ENCODE peak calls at places on chromosome 9, in four cellular contexts. U is NB4; S is naive thymus-derived CD4-positive, alpha-beta T cell; H is aorta. C is an unnamed sample.

GRCh38 chr9:117414220-117414905 is 494 bp downstream of the ASTN2 start:
- DNase-seq in U (no peak), S (no peak), H (peak), C (no peak)

GRCh38 chr9:94672811-94673487 is 33.6 kb upstream of the FBP1 start:
- DNase-seq in U (no peak), S (no peak), H (no peak), C (peak)

GRCh38 chr9:131663288-131663687 is 76.6 kb downstream of the RAPGEF1 start:
- DNase-seq in U (no peak), S (no peak), H (no peak), C (no peak)

GRCh38 chr9:127858041-127858512 is 3.6 kb upstream of the ENG start:
- DNase-seq in U (no peak), S (no peak), H (peak), C (no peak)

GRCh38 chr9:126298319-126298801 is 28.3 kb upstream of the MVB12B start:
- DNase-seq in U (no peak), S (no peak), H (no peak), C (no peak)

GRCh38 chr9:125544988-125545651 is 161.9 kb downstream of the MAPKAP1 start:
- DNase-seq in U (no peak), S (no peak), H (peak), C (peak)

GRCh38 chr9:95455714-95456113 is 61.1 kb downstream of the PTCH1 start:
- DNase-seq in U (no peak), S (no peak), H (no peak), C (no peak)

GRCh38 chr9:95505676-95506437 is 10.9 kb downstream of the PTCH1 start:
- DNase-seq in U (peak), S (no peak), H (peak), C (peak)

GRCh38 chr9:104831681-104832080 is 67.8 kb downstream of the NIPSNAP3B start:
- DNase-seq in U (no peak), S (no peak), H (no peak), C (peak)

GRCh38 chr9:69976165-69976564 is 67.5 kb upstream of the MAMDC2 start:
- DNase-seq in U (no peak), S (no peak), H (no peak), C (peak)

GRCh38 chr9:75181748-75182147 is 93.4 kb downstream of the OSTF1 start:
- DNase-seq in U (no peak), S (no peak), H (no peak), C (peak)

GRCh38 chr9:130001185-130001584 is 41.8 kb downstream of the FNBP1 start:
- DNase-seq in U (no peak), S (no peak), H (no peak), C (no peak)

GRCh38 chr9:129999123-129999510 is 43.9 kb downstream of the FNBP1 start:
- DNase-seq in U (no peak), S (no peak), H (no peak), C (no peak)

GRCh38 chr9:129996161-129996849 is 46.7 kb downstream of the FNBP1 start:
- DNase-seq in U (peak), S (no peak), H (no peak), C (no peak)

GRCh38 chr9:129995409-129996160 is 47.4 kb downstream of the FNBP1 start:
- DNase-seq in U (peak), S (no peak), H (no peak), C (no peak)

DNA sequence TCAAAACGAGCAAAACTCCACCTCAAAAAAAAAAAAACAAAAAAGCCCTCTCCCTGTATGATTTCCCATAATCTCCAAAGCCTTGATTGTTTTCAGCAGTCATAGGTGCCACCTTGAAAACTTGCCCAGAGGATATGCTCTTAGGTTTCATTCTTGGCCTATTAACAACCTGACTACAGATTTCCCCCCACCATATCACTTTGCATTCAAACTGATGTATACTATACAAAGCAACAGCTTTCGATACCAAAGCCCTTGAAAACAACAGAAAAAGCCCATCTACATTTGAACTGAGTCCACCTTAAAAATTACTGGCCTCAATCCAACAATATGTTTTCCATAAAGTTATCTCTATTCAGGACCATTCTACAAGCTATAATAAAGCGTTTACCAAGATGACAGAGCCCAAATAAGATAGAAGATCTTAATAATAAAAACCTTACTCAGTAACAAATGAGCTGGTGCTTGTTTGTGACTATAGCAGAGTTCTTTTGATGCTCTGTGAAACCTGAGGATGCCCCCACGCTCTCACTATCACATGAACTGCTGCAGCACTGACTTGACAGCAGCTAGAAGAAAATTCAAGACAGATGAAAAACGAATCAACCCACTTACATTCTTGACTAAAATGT is 44.4 kb downstream of the FNBP1 start:
- DNase-seq in U (no peak), S (no peak), H (no peak), C (no peak)
- H3K4me3 ChIP-seq in U (no peak), S (no peak), H (no peak), C (no peak)

GRCh38 chr9:92647671-92648446 is 22.1 kb downstream of the IPPK start:
- DNase-seq in U (no peak), S (no peak), H (no peak), C (no peak)

GRCh38 chr9:92650296-92650695 is 19.6 kb downstream of the IPPK start:
- DNase-seq in U (no peak), S (no peak), H (no peak), C (no peak)

GRCh38 chr9:92652461-92652860 is 17.5 kb downstream of the IPPK start:
- DNase-seq in U (peak), S (no peak), H (no peak), C (no peak)

GRCh38 chr9:92648447-92649406 is 21.2 kb downstream of the IPPK start:
- DNase-seq in U (no peak), S (no peak), H (no peak), C (no peak)

DNA sequence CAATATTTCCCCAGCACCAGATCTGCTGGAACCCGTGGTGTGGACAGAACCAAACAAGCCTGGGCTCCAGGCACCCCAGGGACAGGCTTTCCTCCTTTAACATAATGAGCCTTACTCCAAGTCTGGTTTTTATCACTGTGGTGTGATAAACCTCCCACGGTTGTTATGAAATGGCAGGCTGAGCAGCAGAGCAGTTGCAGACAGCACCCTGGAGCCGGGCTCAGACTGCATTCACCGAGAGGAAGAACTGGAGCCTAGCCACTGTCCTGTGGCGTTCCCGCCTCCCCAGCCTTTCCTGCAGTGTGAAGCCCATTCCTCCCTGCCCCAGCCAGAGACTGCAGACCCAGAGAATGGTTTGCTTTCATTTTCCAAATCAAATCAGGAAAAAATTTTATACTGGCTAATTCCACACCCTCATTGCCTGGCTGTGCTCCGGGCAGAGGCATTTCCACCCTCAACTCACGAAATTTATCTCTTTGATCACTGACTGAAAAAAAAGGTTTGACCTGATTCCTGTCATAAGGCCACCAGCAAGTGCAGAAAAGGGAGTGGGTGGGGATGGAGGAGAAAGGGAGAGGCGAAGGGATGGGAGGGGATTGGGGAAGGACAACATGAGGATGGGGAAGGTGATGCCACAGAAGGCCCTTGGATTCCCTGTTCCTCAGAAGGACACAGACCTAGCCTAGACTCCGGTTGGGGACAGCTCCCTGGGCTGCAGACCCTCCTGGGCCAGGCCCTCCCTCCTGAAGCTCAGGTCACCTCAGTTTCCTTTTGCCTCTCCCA is 18.9 kb downstream of the IPPK start:
- DNase-seq in U (peak), S (no peak), H (peak), C (peak)
- H3K4me3 ChIP-seq in U (no peak), S (no peak), H (no peak), C (no peak)

GRCh38 chr9:134396825-134397224 is 70.6 kb downstream of the RXRA start:
- DNase-seq in U (peak), S (peak), H (peak), C (no peak)

GRCh38 chr9:134396258-134396742 is 70.0 kb downstream of the RXRA start:
- DNase-seq in U (peak), S (peak), H (no peak), C (no peak)

GRCh38 chr9:134395002-134395517 is 68.8 kb downstream of the RXRA start:
- DNase-seq in U (no peak), S (no peak), H (no peak), C (no peak)

GRCh38 chr9:134393582-134394280 is 67.5 kb downstream of the RXRA start:
- DNase-seq in U (no peak), S (no peak), H (no peak), C (no peak)

GRCh38 chr9:134395727-134396257 is 69.5 kb downstream of the RXRA start:
- DNase-seq in U (no peak), S (no peak), H (no peak), C (no peak)
- H3K4me3 ChIP-seq in U (no peak), S (peak), H (no peak), C (no peak)

GRCh38 chr9:19466268-19466639 is 57.4 kb downstream of the ACER2 start:
- DNase-seq in U (no peak), S (no peak), H (no peak), C (no peak)

GRCh38 chr9:19470567-19470966 is 61.8 kb downstream of the ACER2 start:
- DNase-seq in U (no peak), S (no peak), H (no peak), C (no peak)

GRCh38 chr9:19471737-19472648 is 63.2 kb downstream of the ACER2 start:
- DNase-seq in U (peak), S (peak), H (peak), C (peak)

GRCh38 chr9:19473605-19474004 is 64.8 kb downstream of the ACER2 start:
- DNase-seq in U (no peak), S (no peak), H (no peak), C (no peak)

GRCh38 chr9:19470981-19471650 is 62.3 kb downstream of the ACER2 start:
- DNase-seq in U (no peak), S (no peak), H (no peak), C (no peak)
- H3K4me3 ChIP-seq in U (no peak), S (no peak), H (no peak), C (no peak)

DNA sequence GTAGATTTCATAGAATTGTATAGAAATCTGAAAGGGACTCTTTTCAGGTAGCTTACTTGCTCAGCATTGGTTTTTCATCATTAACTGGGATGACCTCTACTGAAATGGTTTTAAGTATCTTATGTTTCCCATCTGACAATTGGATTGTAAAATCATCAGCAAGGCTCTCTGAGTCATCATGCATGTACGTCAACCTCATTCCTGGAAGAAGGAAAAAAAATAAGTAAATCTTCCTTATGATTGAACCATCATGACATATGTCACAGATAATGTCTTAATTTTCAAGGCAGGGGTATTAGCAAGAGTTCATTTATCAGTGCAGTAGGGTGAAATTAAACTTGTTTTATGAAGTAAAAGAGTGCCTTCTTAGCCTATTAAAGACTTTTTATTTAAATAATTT is 74.9 kb upstream of the CER1 start:
- DNase-seq in U (no peak), S (no peak), H (no peak), C (no peak)
- H3K4me3 ChIP-seq in U (no peak), S (no peak), H (no peak), C (no peak)

GRCh38 chr9:130184983-130185382 is 12.8 kb downstream of the NCS1 start:
- DNase-seq in U (no peak), S (no peak), H (no peak), C (no peak)
- H3K4me3 ChIP-seq in U (no peak), S (no peak), H (no peak), C (no peak)

GRCh38 chr9:135087899-135088347 is 455 bp downstream of the OLFM1 start:
- DNase-seq in U (no peak), S (no peak), H (no peak), C (no peak)

GRCh38 chr9:135086597-135087488 is 625 bp upstream of the OLFM1 start:
- DNase-seq in U (no peak), S (no peak), H (no peak), C (no peak)

GRCh38 chr9:135085830-135086546 is 1.5 kb upstream of the OLFM1 start:
- DNase-seq in U (peak), S (no peak), H (peak), C (peak)

GRCh38 chr9:135088348-135088978 is 995 bp downstream of the OLFM1 start:
- DNase-seq in U (no peak), S (no peak), H (no peak), C (no peak)

GRCh38 chr9:135087489-135087791 is at the start of gene OLFM1:
- DNase-seq in U (no peak), S (no peak), H (peak), C (peak)
- H3K4me3 ChIP-seq in U (no peak), S (no peak), H (peak), C (no peak)

GRCh38 chr9:137076636-137077009 is 694 bp upstream of the UAP1L1 start:
- DNase-seq in U (no peak), S (no peak), H (no peak), C (no peak)
- H3K4me3 ChIP-seq in U (no peak), S (no peak), H (no peak), C (no peak)

GRCh38 chr9:133327834-133328484 is 8.0 kb downstream of the SURF6 start:
- DNase-seq in U (no peak), S (no peak), H (peak), C (no peak)
- H3K4me3 ChIP-seq in U (no peak), S (no peak), H (no peak), C (no peak)